ENCODE peak calls at places on chromosomes 6 and 20, in six cellular contexts. One of them, this sample, is unnamed. For H3K4me1 and H3K36me3, the result is how much of the 10 kb centered on the place peaks cover.

GRCh38 chr6:54335871-54336270 is 27.6 kb downstream of the TINAG start:
- DNase-seq in GM23248: peak
- DNase-seq in CD8-positive, alpha-beta memory T cell: no peak
- DNase-seq in gastrocnemius medialis: no peak
- DNase-seq in CD8-positive, alpha-beta T cell: no peak
- DNase-seq in uterus: no peak
- DNase-seq in this sample: no peak

GRCh38 chr20:21225215-21225947 is 77.8 kb upstream of the XRN2 start:
- DNase-seq in gastrocnemius medialis: no peak
- DNase-seq in CD8-positive, alpha-beta memory T cell: no peak
- DNase-seq in CD8-positive, alpha-beta T cell: no peak
- DNase-seq in GM23248: no peak
- DNase-seq in uterus: no peak
- DNase-seq in this sample: no peak

GRCh38 chr6:89372506-89372901 is 20.0 kb upstream of the UBE2J1 start:
- DNase-seq in GM23248: no peak
- DNase-seq in CD8-positive, alpha-beta memory T cell: no peak
- DNase-seq in gastrocnemius medialis: no peak
- DNase-seq in CD8-positive, alpha-beta T cell: no peak
- DNase-seq in uterus: no peak
- DNase-seq in this sample: no peak

GRCh38 chr6:48151142-48151541 is 40.1 kb upstream of the PTCHD4 start:
- DNase-seq in CD8-positive, alpha-beta memory T cell: no peak
- DNase-seq in GM23248: peak
- DNase-seq in gastrocnemius medialis: no peak
- DNase-seq in uterus: no peak
- DNase-seq in CD8-positive, alpha-beta T cell: no peak
- DNase-seq in this sample: no peak

GRCh38 chr6:35497571-35498406 is 910 bp upstream of the TEAD3 start:
- DNase-seq in CD8-positive, alpha-beta memory T cell: peak
- DNase-seq in gastrocnemius medialis: no peak
- DNase-seq in GM23248: peak
- DNase-seq in uterus: peak
- DNase-seq in CD8-positive, alpha-beta T cell: no peak
- DNase-seq in this sample: peak

GRCh38 chr6:134391221-134391620 is 73.3 kb upstream of the SGK1 start:
- DNase-seq in GM23248: no peak
- DNase-seq in CD8-positive, alpha-beta T cell: no peak
- DNase-seq in gastrocnemius medialis: no peak
- DNase-seq in CD8-positive, alpha-beta memory T cell: no peak
- DNase-seq in uterus: no peak
- DNase-seq in this sample: no peak

GRCh38 chr6:136284909-136285308 is 4.7 kb downstream of the BCLAF1 start:
- DNase-seq in uterus: no peak
- DNase-seq in CD8-positive, alpha-beta memory T cell: no peak
- DNase-seq in CD8-positive, alpha-beta T cell: no peak
- DNase-seq in gastrocnemius medialis: no peak
- DNase-seq in GM23248: peak
- DNase-seq in this sample: no peak

GRCh38 chr6:110103260-110103659 is 76.2 kb downstream of the WASF1 start:
- DNase-seq in GM23248: no peak
- DNase-seq in CD8-positive, alpha-beta memory T cell: no peak
- DNase-seq in gastrocnemius medialis: no peak
- DNase-seq in CD8-positive, alpha-beta T cell: no peak
- DNase-seq in uterus: no peak
- DNase-seq in this sample: no peak

GRCh38 chr20:40192083-40192482 is 497.0 kb downstream of the MAFB start:
- DNase-seq in CD8-positive, alpha-beta T cell: no peak
- DNase-seq in CD8-positive, alpha-beta memory T cell: no peak
- DNase-seq in GM23248: peak
- DNase-seq in uterus: no peak
- DNase-seq in gastrocnemius medialis: no peak
- DNase-seq in this sample: no peak

GRCh38 chr6:155958550-155958949 is 502.9 kb upstream of the NOX3 start:
- DNase-seq in GM23248: no peak
- DNase-seq in gastrocnemius medialis: no peak
- DNase-seq in CD8-positive, alpha-beta memory T cell: no peak
- DNase-seq in uterus: no peak
- DNase-seq in CD8-positive, alpha-beta T cell: no peak
- DNase-seq in this sample: no peak

GRCh38 chr6:42279144-42279781 is 61.6 kb upstream of the MRPS10 start:
- DNase-seq in gastrocnemius medialis: no peak
- DNase-seq in uterus: peak
- DNase-seq in GM23248: peak
- DNase-seq in CD8-positive, alpha-beta memory T cell: peak
- DNase-seq in CD8-positive, alpha-beta T cell: no peak
- DNase-seq in this sample: no peak

GRCh38 chr6:16730720-16731502 is 30.3 kb downstream of the ATXN1 start:
- DNase-seq in gastrocnemius medialis: no peak
- DNase-seq in uterus: no peak
- DNase-seq in GM23248: no peak
- DNase-seq in CD8-positive, alpha-beta T cell: no peak
- DNase-seq in CD8-positive, alpha-beta memory T cell: no peak
- DNase-seq in this sample: no peak

GRCh38 chr20:542777-543368 is 717 bp downstream of the CSNK2A1 start:
- DNase-seq in uterus: no peak
- DNase-seq in gastrocnemius medialis: no peak
- DNase-seq in CD8-positive, alpha-beta memory T cell: peak
- DNase-seq in GM23248: peak
- DNase-seq in CD8-positive, alpha-beta T cell: no peak
- DNase-seq in this sample: no peak

GRCh38 chr20:57708694-57709673 is 831 bp downstream of the PMEPA1 start:
- DNase-seq in gastrocnemius medialis: no peak
- DNase-seq in CD8-positive, alpha-beta T cell: no peak
- DNase-seq in CD8-positive, alpha-beta memory T cell: peak
- DNase-seq in uterus: peak
- DNase-seq in GM23248: peak
- DNase-seq in this sample: peak

GRCh38 chr6:41642960-41643898 is 5.0 kb downstream of the MDFI start:
- DNase-seq in uterus: no peak
- DNase-seq in gastrocnemius medialis: no peak
- DNase-seq in CD8-positive, alpha-beta memory T cell: no peak
- DNase-seq in CD8-positive, alpha-beta T cell: no peak
- DNase-seq in GM23248: no peak
- DNase-seq in this sample: peak

GRCh38 chr6:143673638-143674037 is 4.1 kb upstream of the PHACTR2 start:
- DNase-seq in CD8-positive, alpha-beta memory T cell: no peak
- DNase-seq in CD8-positive, alpha-beta T cell: no peak
- DNase-seq in gastrocnemius medialis: no peak
- DNase-seq in uterus: peak
- DNase-seq in GM23248: peak
- DNase-seq in this sample: no peak

GRCh38 chr6:32940656-32941411 is at the start of gene HLA-DMB:
- DNase-seq in GM23248: peak
- DNase-seq in CD8-positive, alpha-beta T cell: no peak
- DNase-seq in uterus: peak
- DNase-seq in CD8-positive, alpha-beta memory T cell: peak
- DNase-seq in gastrocnemius medialis: peak
- DNase-seq in this sample: peak

GRCh38 chr6:3157151-3157933 is at the start of gene TUBB2A:
- DNase-seq in CD8-positive, alpha-beta memory T cell: peak
- DNase-seq in CD8-positive, alpha-beta T cell: peak
- DNase-seq in GM23248: peak
- DNase-seq in uterus: peak
- DNase-seq in gastrocnemius medialis: peak
- DNase-seq in this sample: peak

GRCh38 chr6:48057611-48058010 is 53.4 kb downstream of the PTCHD4 start:
- DNase-seq in CD8-positive, alpha-beta memory T cell: no peak
- DNase-seq in gastrocnemius medialis: no peak
- DNase-seq in GM23248: no peak
- DNase-seq in CD8-positive, alpha-beta T cell: no peak
- DNase-seq in uterus: no peak
- DNase-seq in this sample: no peak

GRCh38 chr6:86407128-86407527 is 530.2 kb upstream of the HTR1E start:
- DNase-seq in gastrocnemius medialis: no peak
- DNase-seq in uterus: no peak
- DNase-seq in CD8-positive, alpha-beta memory T cell: no peak
- DNase-seq in CD8-positive, alpha-beta T cell: no peak
- DNase-seq in GM23248: no peak
- DNase-seq in this sample: no peak

GRCh38 chr6:26045046-26045938 is 41.9 kb upstream of the HFE start:
- DNase-seq in uterus: peak
- DNase-seq in gastrocnemius medialis: peak
- DNase-seq in CD8-positive, alpha-beta T cell: peak
- DNase-seq in GM23248: peak
- DNase-seq in CD8-positive, alpha-beta memory T cell: peak
- DNase-seq in this sample: peak

GRCh38 chr6:5439749-5440148 is 178.4 kb downstream of the FARS2 start:
- DNase-seq in GM23248: no peak
- DNase-seq in gastrocnemius medialis: no peak
- DNase-seq in uterus: no peak
- DNase-seq in CD8-positive, alpha-beta memory T cell: no peak
- DNase-seq in CD8-positive, alpha-beta T cell: no peak
- DNase-seq in this sample: no peak

GRCh38 chr6:11434565-11435326 is 102.8 kb upstream of the TMEM170B start:
- DNase-seq in CD8-positive, alpha-beta T cell: no peak
- DNase-seq in CD8-positive, alpha-beta memory T cell: no peak
- DNase-seq in GM23248: peak
- DNase-seq in gastrocnemius medialis: no peak
- DNase-seq in uterus: peak
- DNase-seq in this sample: no peak

GRCh38 chr6:169161572-169162167 is 92.0 kb downstream of the THBS2 start:
- DNase-seq in CD8-positive, alpha-beta T cell: no peak
- DNase-seq in uterus: no peak
- DNase-seq in GM23248: peak
- DNase-seq in CD8-positive, alpha-beta memory T cell: no peak
- DNase-seq in gastrocnemius medialis: no peak
- DNase-seq in this sample: no peak

GRCh38 chr6:37580164-37580955 is 80.7 kb upstream of the CCDC167 start:
- DNase-seq in CD8-positive, alpha-beta memory T cell: no peak
- DNase-seq in uterus: no peak
- DNase-seq in gastrocnemius medialis: no peak
- DNase-seq in CD8-positive, alpha-beta T cell: no peak
- DNase-seq in GM23248: peak
- DNase-seq in this sample: no peak

GRCh38 chr6:3484240-3484639 is 27.4 kb upstream of the SLC22A23 start:
- DNase-seq in CD8-positive, alpha-beta T cell: no peak
- DNase-seq in GM23248: peak
- DNase-seq in CD8-positive, alpha-beta memory T cell: no peak
- DNase-seq in uterus: no peak
- DNase-seq in gastrocnemius medialis: no peak
- DNase-seq in this sample: no peak

GRCh38 chr6:3751730-3752537 is 421 bp upstream of the PXDC1 start:
- DNase-seq in CD8-positive, alpha-beta memory T cell: peak
- DNase-seq in GM23248: peak
- DNase-seq in uterus: peak
- DNase-seq in gastrocnemius medialis: peak
- DNase-seq in CD8-positive, alpha-beta T cell: no peak
- DNase-seq in this sample: peak

GRCh38 chr20:62303327-62304226 is 780 bp downstream of the ADRM1 start:
- DNase-seq in gastrocnemius medialis: no peak
- DNase-seq in CD8-positive, alpha-beta memory T cell: no peak
- DNase-seq in CD8-positive, alpha-beta T cell: no peak
- DNase-seq in GM23248: peak
- DNase-seq in uterus: no peak
- DNase-seq in this sample: peak

GRCh38 chr6:17477356-17477755 is 84.0 kb downstream of the CAP2 start:
- DNase-seq in GM23248: no peak
- DNase-seq in CD8-positive, alpha-beta memory T cell: no peak
- DNase-seq in uterus: no peak
- DNase-seq in gastrocnemius medialis: no peak
- DNase-seq in CD8-positive, alpha-beta T cell: no peak
- DNase-seq in this sample: no peak

GRCh38 chr6:53310751-53311585 is 37.8 kb downstream of the ELOVL5 start:
- DNase-seq in uterus: no peak
- DNase-seq in GM23248: no peak
- DNase-seq in CD8-positive, alpha-beta memory T cell: no peak
- DNase-seq in gastrocnemius medialis: no peak
- DNase-seq in CD8-positive, alpha-beta T cell: no peak
- DNase-seq in this sample: no peak
- H3K4me1 ChIP-seq in uterus: under half
- H3K4me1 ChIP-seq in GM23248: half or more
- H3K4me1 ChIP-seq in CD8-positive, alpha-beta memory T cell: half or more
- H3K4me1 ChIP-seq in gastrocnemius medialis: under half
- H3K4me1 ChIP-seq in CD8-positive, alpha-beta T cell: half or more
- H3K4me1 ChIP-seq in this sample: under half

DNA sequence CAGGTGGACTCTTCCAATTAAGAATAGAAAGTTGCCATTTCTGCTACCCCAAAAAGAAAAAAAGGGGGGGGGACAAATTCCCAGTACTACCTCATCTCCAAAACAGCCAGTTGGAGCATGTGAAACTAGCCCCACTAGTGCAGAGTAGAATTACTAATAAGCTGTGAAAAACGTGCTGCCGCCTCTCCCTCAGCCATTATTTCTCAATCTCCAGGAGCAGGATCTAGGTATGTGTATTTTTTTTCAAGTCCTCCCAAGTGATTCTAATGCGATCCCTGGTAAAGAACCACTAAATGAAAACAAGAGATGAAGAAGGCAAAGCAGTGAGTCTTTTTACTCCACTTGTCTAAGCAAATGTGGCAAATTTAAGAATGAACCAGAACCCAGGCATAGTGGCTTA is 154.5 kb upstream of the SHLD1 start:
- DNase-seq in CD8-positive, alpha-beta memory T cell: no peak
- DNase-seq in GM23248: no peak
- DNase-seq in uterus: no peak
- DNase-seq in CD8-positive, alpha-beta T cell: no peak
- DNase-seq in gastrocnemius medialis: no peak
- DNase-seq in this sample: no peak
- H3K36me3 ChIP-seq in CD8-positive, alpha-beta memory T cell: under half
- H3K36me3 ChIP-seq in GM23248: half or more
- H3K36me3 ChIP-seq in uterus: under half
- H3K36me3 ChIP-seq in CD8-positive, alpha-beta T cell: under half
- H3K36me3 ChIP-seq in gastrocnemius medialis: half or more
- H3K36me3 ChIP-seq in this sample: half or more

DNA sequence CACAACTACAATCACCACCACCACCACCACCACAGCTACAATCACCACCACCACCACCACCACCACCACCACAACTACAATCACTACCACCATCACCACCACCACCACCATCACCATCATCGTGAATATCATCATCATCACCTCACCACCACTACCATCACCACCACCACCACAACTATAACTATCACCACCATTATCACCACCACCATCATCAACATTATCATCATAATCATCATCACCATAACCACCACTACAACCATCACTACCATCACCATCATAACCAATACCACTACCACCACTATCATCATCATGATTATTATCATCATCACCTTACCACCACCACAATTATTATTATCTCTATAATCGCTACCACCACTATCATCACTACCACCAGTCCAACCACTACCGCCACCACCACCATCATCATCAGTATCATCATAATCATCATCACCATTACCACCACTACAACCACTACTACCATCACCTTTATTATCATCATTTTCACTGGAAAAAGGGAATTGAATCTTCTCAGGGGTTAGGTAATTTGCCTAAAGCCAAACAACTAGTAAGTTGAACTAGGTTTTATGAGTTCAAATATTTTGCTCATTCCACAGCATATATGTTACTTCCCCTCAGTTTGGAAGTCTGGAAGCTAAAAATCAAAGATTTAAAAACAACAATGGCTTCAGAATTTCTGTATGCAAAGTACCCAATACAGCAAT is 8.4 kb downstream of the RIPOR2 start:
- DNase-seq in CD8-positive, alpha-beta T cell: no peak
- DNase-seq in CD8-positive, alpha-beta memory T cell: peak
- DNase-seq in gastrocnemius medialis: no peak
- DNase-seq in uterus: no peak
- DNase-seq in GM23248: no peak
- DNase-seq in this sample: no peak
- H3K4me1 ChIP-seq in CD8-positive, alpha-beta T cell: half or more
- H3K4me1 ChIP-seq in CD8-positive, alpha-beta memory T cell: half or more
- H3K4me1 ChIP-seq in gastrocnemius medialis: under half
- H3K4me1 ChIP-seq in uterus: under half
- H3K4me1 ChIP-seq in GM23248: under half
- H3K4me1 ChIP-seq in this sample: under half

GRCh38 chr6:56483929-56484328 is 158.8 kb downstream of the DST start:
- DNase-seq in GM23248: peak
- DNase-seq in CD8-positive, alpha-beta T cell: no peak
- DNase-seq in CD8-positive, alpha-beta memory T cell: no peak
- DNase-seq in uterus: no peak
- DNase-seq in gastrocnemius medialis: no peak
- DNase-seq in this sample: no peak
- H3K36me3 ChIP-seq in GM23248: half or more
- H3K36me3 ChIP-seq in CD8-positive, alpha-beta T cell: under half
- H3K36me3 ChIP-seq in CD8-positive, alpha-beta memory T cell: under half
- H3K36me3 ChIP-seq in uterus: under half
- H3K36me3 ChIP-seq in gastrocnemius medialis: half or more
- H3K36me3 ChIP-seq in this sample: half or more